ENCODE peak calls at places on chromosomes 12 and 14, in four cellular contexts. E is ovary, S is sigmoid colon, D is stomach. H is an unnamed sample.
A peak's percentile ranks its signal among the peaks of the same experiment; 100 is the strongest.

GRCh38 chr14:68783408-68784297 is 9.2 kb downstream of the ZFP36L1 start:
- DNase-seq in E (no peak), D (peak; percentile 71), S (peak; percentile 58), H (peak; percentile 74)

GRCh38 chr12:19130224-19131019 is 889 bp downstream of the PLEKHA5 start:
- DNase-seq in D (peak; percentile 34), E (peak; percentile 52), S (peak; percentile 70), H (peak; percentile 31)

GRCh38 chr12:76198839-76199238 is 114.4 kb upstream of the NAP1L1 start:
- DNase-seq in D (no peak), S (no peak), E (no peak), H (no peak)

GRCh38 chr14:22602853-22603252 is 4.8 kb downstream of the ABHD4 start:
- DNase-seq in S (no peak), D (no peak), E (no peak), H (peak; percentile 73)

GRCh38 chr14:23043749-23044148 is 1.7 kb downstream of the PSMB11 start:
- DNase-seq in E (no peak), S (no peak), D (no peak), H (no peak)

GRCh38 chr12:54042970-54043744 is 10.3 kb downstream of the HOXC5 start:
- DNase-seq in D (no peak), S (no peak), E (no peak), H (no peak)

GRCh38 chr12:76250256-76250655 is 98.0 kb downstream of the BBS10 start:
- DNase-seq in E (no peak), S (no peak), D (no peak), H (no peak)

GRCh38 chr12:116066381-116067230 is 210.9 kb downstream of the MED13L start:
- DNase-seq in S (no peak), D (peak; percentile 57), E (peak; percentile 30), H (peak; percentile 72)

GRCh38 chr12:115922952-115923564 is 354.4 kb downstream of the MED13L start:
- DNase-seq in D (no peak), E (no peak), S (no peak), H (peak; percentile 40)

GRCh38 chr14:103611215-103611614 is 17.8 kb upstream of the KLC1 start:
- DNase-seq in D (no peak), E (no peak), S (no peak), H (no peak)

GRCh38 chr12:54299515-54300266 is 1.1 kb downstream of the NFE2 start:
- DNase-seq in E (no peak), D (no peak), S (no peak), H (no peak)

GRCh38 chr12:117360222-117360550 is 1.2 kb downstream of the NOS1 start:
- DNase-seq in D (no peak), E (no peak), S (no peak), H (no peak)

GRCh38 chr12:28535216-28535615 is 345.0 kb downstream of the CCDC91 start:
- DNase-seq in D (no peak), E (no peak), S (no peak), H (no peak)

GRCh38 chr14:64649383-64649998 is 54.7 kb upstream of the PLEKHG3 start:
- DNase-seq in S (peak; percentile 88), E (no peak), D (no peak), H (no peak)

GRCh38 chr12:112421363-112421762 is 2.6 kb downstream of the PTPN11 start:
- DNase-seq in E (no peak), S (no peak), D (no peak), H (no peak)

GRCh38 chr12:92408072-92408900 is 262.6 kb upstream of the BTG1 start:
- DNase-seq in E (no peak), S (no peak), D (peak; percentile 31), H (peak; percentile 65)

GRCh38 chr14:105485720-105486332 is 860 bp upstream of the CRIP1 start:
- DNase-seq in D (no peak), S (no peak), E (no peak), H (peak; percentile 84)

GRCh38 chr12:102095677-102096263 is 24.1 kb downstream of the NUP37 start:
- DNase-seq in S (no peak), D (no peak), E (no peak), H (peak; percentile 31)

GRCh38 chr12:38053655-38054464 is 262.7 kb upstream of the ALG10B start:
- DNase-seq in S (no peak), D (peak; percentile 70), E (no peak), H (peak; percentile 85)

GRCh38 chr12:80053048-80053790 is 46.1 kb upstream of the OTOGL start:
- DNase-seq in D (peak; percentile 40), S (peak; percentile 93), E (peak; percentile 49), H (no peak)

GRCh38 chr12:86634706-86635410 is 378.7 kb upstream of the MGAT4C start:
- DNase-seq in E (no peak), D (no peak), S (no peak), H (peak; percentile 40)

GRCh38 chr12:90460681-90461080 is 494.3 kb downstream of the CCER1 start:
- DNase-seq in D (no peak), E (no peak), S (no peak), H (no peak)

DNA sequence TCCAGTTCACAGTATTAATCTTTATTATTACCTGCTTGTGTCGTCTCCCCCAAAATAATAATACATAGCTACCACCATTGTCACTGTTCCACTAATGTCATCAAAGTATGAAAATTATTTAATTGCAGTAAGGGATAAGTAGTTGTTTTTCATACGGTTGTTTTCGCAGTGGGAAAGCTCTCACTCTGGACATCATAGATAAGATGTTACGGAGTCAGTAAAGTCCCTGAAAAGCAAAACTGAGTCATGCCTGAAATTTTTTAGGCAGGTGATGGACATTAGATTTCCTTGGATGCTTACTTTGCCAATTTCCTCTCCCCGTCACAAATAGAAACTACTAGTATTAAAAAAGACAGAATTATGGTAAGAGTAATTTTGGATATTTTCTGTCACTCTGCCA is 13.2 kb downstream of the PNP start:
- DNase-seq in S (no peak), E (no peak), D (no peak), H (no peak)
- TF ChIP-seq EP300 in S (no peak), E (no peak), D (no peak), H (no peak)

DNA sequence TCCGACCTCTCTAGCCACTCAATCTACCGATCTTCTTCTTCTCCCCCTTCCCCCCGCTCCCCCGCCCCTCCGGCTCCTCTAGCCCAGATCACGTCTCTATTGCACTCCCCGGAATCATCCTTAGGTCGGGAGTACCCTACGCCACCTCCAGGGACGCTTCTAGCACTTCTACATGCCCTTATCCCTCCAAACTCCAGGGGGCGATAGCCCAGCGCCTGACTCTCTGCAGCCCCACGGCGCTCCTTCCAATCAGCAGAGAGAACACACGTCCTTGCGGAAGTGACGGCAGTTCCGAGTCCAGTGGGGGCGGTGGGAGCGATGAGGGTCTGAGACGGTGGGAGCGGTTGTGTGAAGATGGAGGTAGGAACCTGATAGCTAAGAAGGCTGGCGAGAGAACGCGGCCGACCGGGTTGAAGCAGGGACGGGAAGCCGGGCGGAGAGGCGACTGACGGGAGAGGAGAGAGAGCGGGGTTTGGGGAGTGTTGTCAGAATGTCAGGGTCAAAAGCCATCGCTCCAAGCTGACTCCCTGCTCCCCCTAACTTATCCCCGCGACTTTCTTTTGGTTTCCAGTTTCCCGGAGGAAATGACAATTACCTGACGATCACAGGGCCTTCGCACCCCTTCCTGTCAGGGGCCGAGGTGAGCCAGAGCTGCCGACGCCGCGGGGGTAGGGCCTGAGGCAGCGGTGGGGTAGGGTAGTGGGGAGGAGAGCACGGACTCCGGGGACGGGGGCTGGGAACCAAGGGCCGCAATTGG is at the start of the genes RAB2B and TOX4:
- DNase-seq in E (peak; percentile 92), D (peak; percentile 95), S (peak; percentile 98), H (peak; percentile 99)
- TF ChIP-seq EP300 in E (peak; percentile 35), D (no peak), S (no peak), H (peak; percentile 16)

GRCh38 chr12:96047621-96048211 is 12.3 kb upstream of the LTA4H start:
- DNase-seq in S (peak; percentile 71), D (peak; percentile 48), E (no peak), H (peak; percentile 65)
- TF ChIP-seq EP300 in S (no peak), D (no peak), E (no peak), H (peak; percentile 11)

GRCh38 chr12:14769837-14770494 is 33.3 kb downstream of the WBP11 start:
- DNase-seq in E (peak; percentile 82), D (peak; percentile 90), S (peak; percentile 91), H (peak; percentile 92)
- TF ChIP-seq EP300 in E (no peak), D (no peak), S (no peak), H (no peak)

DNA sequence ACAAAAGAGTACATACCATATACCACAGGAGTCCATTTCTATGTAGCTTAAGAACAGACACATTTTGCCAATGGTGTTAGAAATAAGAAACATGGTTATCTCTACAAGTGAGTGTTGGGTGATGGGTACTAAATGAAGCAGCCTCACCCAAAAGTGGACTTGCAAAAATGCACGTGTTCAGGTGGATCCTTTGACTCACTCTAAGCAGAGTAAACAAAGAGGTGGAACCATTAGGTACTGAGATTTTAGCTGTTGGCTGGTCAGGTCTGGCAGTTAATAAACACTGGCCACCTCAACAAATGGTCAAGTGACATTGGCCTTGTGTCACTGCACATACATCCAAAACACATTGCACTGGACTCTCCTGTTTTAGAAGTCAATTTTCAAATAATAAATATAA is 27.6 kb downstream of the EVL start:
- DNase-seq in E (no peak), D (no peak), S (no peak), H (no peak)
- TF ChIP-seq EP300 in E (no peak), D (no peak), S (no peak), H (no peak)

GRCh38 chr12:1473418-1473817 is 121.0 kb downstream of the FBXL14 start:
- DNase-seq in D (no peak), S (no peak), E (no peak), H (no peak)
- TF ChIP-seq EP300 in D (no peak), S (no peak), E (no peak), H (no peak)

GRCh38 chr12:97573901-97574300 is 111.3 kb downstream of the RMST start:
- DNase-seq in D (no peak), E (no peak), S (no peak), H (no peak)

GRCh38 chr12:97572220-97572619 is 109.6 kb downstream of the RMST start:
- DNase-seq in S (no peak), E (no peak), D (no peak), H (no peak)

GRCh38 chr12:97567619-97568110 is 105.1 kb downstream of the RMST start:
- DNase-seq in S (no peak), D (no peak), E (no peak), H (no peak)

DNA sequence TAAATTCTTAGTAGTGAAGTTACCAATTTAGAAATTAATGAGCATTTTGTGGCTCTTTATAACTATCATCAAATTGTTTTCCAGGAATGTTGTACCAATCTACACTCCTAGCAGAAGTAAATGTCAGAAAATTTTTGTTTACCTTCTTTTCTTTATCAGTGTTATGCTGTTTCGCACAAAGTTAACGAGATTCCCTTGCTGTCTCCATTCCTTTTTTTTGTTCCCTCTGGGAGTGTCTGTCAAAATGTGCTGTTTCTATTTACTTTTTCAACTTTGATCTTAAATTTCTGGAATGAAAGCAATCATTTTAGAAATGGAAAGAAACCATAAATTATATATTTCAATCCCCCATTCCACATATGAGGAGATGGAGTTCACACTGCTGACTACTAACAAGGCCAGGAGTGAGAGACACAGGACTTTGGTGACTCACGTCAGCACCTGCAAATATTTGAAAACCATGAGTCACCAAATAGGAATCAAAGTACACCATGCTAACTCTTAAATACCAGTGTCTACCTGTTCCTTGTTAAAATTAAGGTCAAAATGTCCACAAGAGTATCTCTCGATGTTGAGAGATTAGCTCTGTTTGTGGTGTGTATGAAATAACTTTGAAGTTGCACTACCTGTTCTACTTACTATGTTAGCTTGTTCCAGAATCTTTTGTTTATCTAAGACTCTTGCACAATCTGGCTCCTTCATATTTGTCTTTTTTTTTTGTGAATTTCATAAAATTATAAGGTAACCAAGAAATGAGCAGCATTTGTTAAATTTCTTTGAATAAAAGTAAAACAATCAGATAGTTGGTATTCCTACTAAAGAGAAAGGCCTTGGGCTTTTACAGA is 106.0 kb downstream of the RMST start:
- DNase-seq in E (no peak), S (no peak), D (peak; percentile 53), H (peak; percentile 4)
- TF ChIP-seq EP300 in E (no peak), S (no peak), D (no peak), H (no peak)

GRCh38 chr12:62520361-62520760 is 53.7 kb downstream of the MON2 start:
- DNase-seq in S (no peak), E (no peak), D (no peak), H (peak; percentile 40)
- TF ChIP-seq EP300 in S (no peak), E (no peak), D (no peak), H (no peak)